ENCODE peak calls at places on chromosomes 7 and 10, in five cellular contexts. One of them, this sample, is unnamed.

GRCh38 chr10:66257801-66258200 is 668.0 kb upstream of the LRRTM3 start:
- DNase-seq in GM12891: no peak
- DNase-seq in stimulated activated CD8-positive, alpha-beta memory T cell treated with anti-CD3 and anti-CD28 coated beads, Interleukin-2, amount 100 ng/mL, for 1 hour: no peak
- DNase-seq in cardiac fibroblast: no peak
- DNase-seq in psoas muscle: no peak
- DNase-seq in this sample: no peak

GRCh38 chr7:70728873-70729552 is 402.9 kb upstream of the GALNT17 start:
- DNase-seq in GM12891: no peak
- DNase-seq in stimulated activated CD8-positive, alpha-beta memory T cell treated with anti-CD3 and anti-CD28 coated beads, Interleukin-2, amount 100 ng/mL, for 1 hour: no peak
- DNase-seq in cardiac fibroblast: no peak
- DNase-seq in psoas muscle: no peak
- DNase-seq in this sample: no peak

GRCh38 chr7:128378637-128379036 is 17.1 kb upstream of the PRRT4 start:
- DNase-seq in GM12891: no peak
- DNase-seq in stimulated activated CD8-positive, alpha-beta memory T cell treated with anti-CD3 and anti-CD28 coated beads, Interleukin-2, amount 100 ng/mL, for 1 hour: no peak
- DNase-seq in cardiac fibroblast: no peak
- DNase-seq in psoas muscle: no peak
- DNase-seq in this sample: no peak

GRCh38 chr10:21920633-21921032 is 82.9 kb downstream of the DNAJC1 start:
- DNase-seq in GM12891: no peak
- DNase-seq in stimulated activated CD8-positive, alpha-beta memory T cell treated with anti-CD3 and anti-CD28 coated beads, Interleukin-2, amount 100 ng/mL, for 1 hour: no peak
- DNase-seq in cardiac fibroblast: no peak
- DNase-seq in psoas muscle: no peak
- DNase-seq in this sample: no peak

GRCh38 chr10:58727633-58728032 is 215.0 kb downstream of the BICC1 start:
- DNase-seq in GM12891: no peak
- DNase-seq in stimulated activated CD8-positive, alpha-beta memory T cell treated with anti-CD3 and anti-CD28 coated beads, Interleukin-2, amount 100 ng/mL, for 1 hour: no peak
- DNase-seq in cardiac fibroblast: no peak
- DNase-seq in psoas muscle: no peak
- DNase-seq in this sample: no peak

GRCh38 chr10:32417906-32418547 is 27.9 kb upstream of the CCDC7 start:
- DNase-seq in GM12891: no peak
- DNase-seq in stimulated activated CD8-positive, alpha-beta memory T cell treated with anti-CD3 and anti-CD28 coated beads, Interleukin-2, amount 100 ng/mL, for 1 hour: no peak
- DNase-seq in cardiac fibroblast: peak
- DNase-seq in psoas muscle: no peak
- DNase-seq in this sample: no peak

GRCh38 chr10:116597543-116597942 is 6.8 kb downstream of the PNLIPRP1 start:
- DNase-seq in GM12891: no peak
- DNase-seq in stimulated activated CD8-positive, alpha-beta memory T cell treated with anti-CD3 and anti-CD28 coated beads, Interleukin-2, amount 100 ng/mL, for 1 hour: no peak
- DNase-seq in cardiac fibroblast: no peak
- DNase-seq in psoas muscle: no peak
- DNase-seq in this sample: peak

GRCh38 chr7:49093218-49093617 is 168.9 kb downstream of the CDC14C start:
- DNase-seq in GM12891: no peak
- DNase-seq in stimulated activated CD8-positive, alpha-beta memory T cell treated with anti-CD3 and anti-CD28 coated beads, Interleukin-2, amount 100 ng/mL, for 1 hour: no peak
- DNase-seq in cardiac fibroblast: no peak
- DNase-seq in psoas muscle: no peak
- DNase-seq in this sample: no peak

GRCh38 chr7:18408461-18408860 is 87.1 kb upstream of the HDAC9 start:
- DNase-seq in GM12891: no peak
- DNase-seq in stimulated activated CD8-positive, alpha-beta memory T cell treated with anti-CD3 and anti-CD28 coated beads, Interleukin-2, amount 100 ng/mL, for 1 hour: no peak
- DNase-seq in cardiac fibroblast: peak
- DNase-seq in psoas muscle: no peak
- DNase-seq in this sample: no peak

GRCh38 chr7:77954773-77955562 is 156.4 kb downstream of the PHTF2 start:
- DNase-seq in GM12891: no peak
- DNase-seq in stimulated activated CD8-positive, alpha-beta memory T cell treated with anti-CD3 and anti-CD28 coated beads, Interleukin-2, amount 100 ng/mL, for 1 hour: no peak
- DNase-seq in cardiac fibroblast: peak
- DNase-seq in psoas muscle: no peak
- DNase-seq in this sample: no peak